ENCODE peak calls at places on chromosomes 2 and 18, in four cellular contexts. One of them, this sample, is unnamed.

GRCh38 chr2:236745420-236746210 is 176.0 kb downstream of the ACKR3 start:
- DNase-seq in GM12878: no peak
- DNase-seq in A549: peak; percentile 71
- DNase-seq in HepG2: peak; percentile 10
- DNase-seq in this sample: no peak

GRCh38 chr2:231525248-231526163 is 4.7 kb downstream of the NMUR1 start:
- DNase-seq in A549: no peak
- DNase-seq in GM12878: no peak
- DNase-seq in HepG2: no peak
- DNase-seq in this sample: no peak

GRCh38 chr18:77178559-77178958 is 46.0 kb upstream of the MBP start:
- DNase-seq in GM12878: no peak
- DNase-seq in HepG2: no peak
- DNase-seq in A549: no peak
- DNase-seq in this sample: no peak

GRCh38 chr18:77223653-77224052 is 26.0 kb upstream of the GALR1 start:
- DNase-seq in HepG2: no peak
- DNase-seq in GM12878: no peak
- DNase-seq in A549: no peak
- DNase-seq in this sample: no peak

GRCh38 chr18:48293954-48294893 is 115.0 kb downstream of the ZBTB7C start:
- DNase-seq in A549: no peak
- DNase-seq in GM12878: no peak
- DNase-seq in HepG2: no peak
- DNase-seq in this sample: peak; percentile 70

GRCh38 chr2:237122214-237122666 is 36.6 kb downstream of the COPS8 start:
- DNase-seq in A549: peak; percentile 35
- DNase-seq in GM12878: no peak
- DNase-seq in HepG2: peak; percentile 54
- DNase-seq in this sample: peak; percentile 68

GRCh38 chr18:46334200-46334553 is 230.0 kb downstream of the HAUS1 start:
- DNase-seq in GM12878: no peak
- DNase-seq in A549: no peak
- DNase-seq in HepG2: no peak
- DNase-seq in this sample: no peak

GRCh38 chr2:129849559-129850160 is 129.8 kb upstream of the RAB6C start:
- DNase-seq in GM12878: peak; percentile 40
- DNase-seq in A549: peak; percentile 29
- DNase-seq in HepG2: peak; percentile 69
- DNase-seq in this sample: peak; percentile 60

GRCh38 chr2:19732255-19732654 is 169.5 kb downstream of the TTC32 start:
- DNase-seq in HepG2: no peak
- DNase-seq in A549: no peak
- DNase-seq in GM12878: no peak
- DNase-seq in this sample: no peak

GRCh38 chr2:138237657-138238384 is 263.7 kb upstream of the SPOPL start:
- DNase-seq in HepG2: no peak
- DNase-seq in A549: no peak
- DNase-seq in GM12878: no peak
- DNase-seq in this sample: no peak

GRCh38 chr18:40882468-40882867 is 1072.6 kb upstream of the PIK3C3 start:
- DNase-seq in A549: no peak
- DNase-seq in HepG2: no peak
- DNase-seq in GM12878: no peak
- DNase-seq in this sample: no peak
- TF ChIP-seq PBX3 in A549: no peak
- TF ChIP-seq PBX3 in HepG2: no peak
- TF ChIP-seq PBX3 in GM12878: no peak
- TF ChIP-seq PBX3 in this sample: no peak

DNA sequence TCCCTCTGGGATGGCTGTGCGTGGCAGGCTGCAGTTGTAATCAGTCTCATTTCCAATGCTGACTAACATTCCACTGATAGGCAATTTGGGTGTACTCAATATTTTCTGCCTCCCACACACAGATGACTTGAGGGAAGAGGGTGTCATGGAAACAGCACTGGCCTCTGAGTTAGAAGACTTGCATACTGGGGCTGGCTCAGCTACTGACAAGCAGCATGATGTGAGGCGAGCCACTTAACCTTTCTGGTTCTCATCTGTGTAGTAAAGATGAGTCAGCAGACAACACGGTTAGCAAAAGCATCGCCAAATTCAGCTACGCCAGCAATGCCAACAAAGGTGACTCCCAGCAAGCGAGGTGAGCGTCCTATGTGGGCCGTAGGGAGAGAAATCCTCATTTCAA is 73.5 kb downstream of the COLEC12 start:
- DNase-seq in GM12878: no peak
- DNase-seq in HepG2: no peak
- DNase-seq in A549: no peak
- DNase-seq in this sample: no peak
- TF ChIP-seq PBX3 in GM12878: no peak
- TF ChIP-seq PBX3 in HepG2: no peak
- TF ChIP-seq PBX3 in A549: no peak
- TF ChIP-seq PBX3 in this sample: peak; percentile 22

GRCh38 chr18:79513381-79514081 is 117.8 kb downstream of the NFATC1 start:
- DNase-seq in A549: no peak
- DNase-seq in HepG2: no peak
- DNase-seq in GM12878: no peak
- DNase-seq in this sample: no peak
- TF ChIP-seq PBX3 in A549: no peak
- TF ChIP-seq PBX3 in HepG2: no peak
- TF ChIP-seq PBX3 in GM12878: no peak
- TF ChIP-seq PBX3 in this sample: no peak

DNA sequence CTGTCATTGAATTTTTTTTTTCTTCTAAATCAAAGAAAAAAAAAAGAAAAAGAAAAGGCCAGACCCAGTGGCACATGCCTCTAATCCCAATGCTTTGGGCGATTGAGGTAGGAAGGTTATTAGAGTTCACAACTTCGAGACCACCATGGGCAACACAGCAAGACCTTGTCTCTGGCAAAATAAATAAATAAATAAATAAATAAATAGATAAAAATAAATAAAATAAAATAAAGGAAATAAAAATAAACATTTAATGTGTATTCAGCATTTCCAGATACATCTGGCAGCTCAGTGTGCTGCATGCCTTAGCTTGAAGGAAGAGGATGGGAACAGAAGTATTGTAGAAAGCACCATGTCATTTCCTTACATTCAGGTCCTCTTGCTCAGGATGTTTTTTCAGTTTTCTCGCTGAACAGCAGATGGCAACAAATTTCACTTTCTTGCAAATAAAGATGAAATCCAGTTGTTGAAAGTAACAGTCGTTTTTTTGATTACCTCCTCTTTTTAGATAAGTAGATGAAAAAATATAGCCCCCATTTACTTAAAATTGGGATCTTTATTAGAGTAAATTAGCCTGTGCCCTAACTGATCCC is 25.7 kb upstream of the FAM178B start:
- DNase-seq in HepG2: peak; percentile 60
- DNase-seq in GM12878: peak; percentile 16
- DNase-seq in A549: peak; percentile 5
- DNase-seq in this sample: peak; percentile 41
- TF ChIP-seq PBX3 in HepG2: no peak
- TF ChIP-seq PBX3 in GM12878: no peak
- TF ChIP-seq PBX3 in A549: no peak
- TF ChIP-seq PBX3 in this sample: no peak

GRCh38 chr18:60538891-60539290 is 166.3 kb upstream of the MC4R start:
- DNase-seq in GM12878: no peak
- DNase-seq in HepG2: no peak
- DNase-seq in A549: no peak
- DNase-seq in this sample: no peak

GRCh38 chr18:60541661-60542060 is 169.1 kb upstream of the MC4R start:
- DNase-seq in GM12878: no peak
- DNase-seq in HepG2: no peak
- DNase-seq in A549: no peak
- DNase-seq in this sample: no peak

GRCh38 chr18:60549338-60549960 is 176.9 kb upstream of the MC4R start:
- DNase-seq in A549: peak; percentile 1
- DNase-seq in HepG2: peak; percentile 44
- DNase-seq in GM12878: no peak
- DNase-seq in this sample: peak; percentile 43

DNA sequence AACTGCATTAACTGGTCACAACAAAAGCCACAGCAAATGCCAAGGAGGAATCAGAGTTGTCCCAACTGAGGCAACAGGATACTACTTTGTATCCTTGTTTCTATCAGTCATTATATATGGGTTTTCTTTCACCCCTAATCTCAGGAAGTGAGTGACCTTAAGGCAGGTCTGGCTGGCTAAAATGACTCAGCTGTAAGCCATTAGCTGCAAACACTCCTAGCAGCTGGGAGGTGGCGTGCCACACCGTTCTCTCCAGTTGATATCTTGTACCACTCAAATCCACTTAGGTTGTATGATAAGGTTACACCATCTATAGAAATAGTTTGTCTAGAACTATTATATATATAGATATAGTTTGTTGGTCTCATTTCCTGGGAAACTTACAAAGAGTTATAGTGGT is 171.1 kb upstream of the MC4R start:
- DNase-seq in GM12878: no peak
- DNase-seq in HepG2: no peak
- DNase-seq in A549: no peak
- DNase-seq in this sample: no peak
- TF ChIP-seq PBX3 in GM12878: no peak
- TF ChIP-seq PBX3 in HepG2: no peak
- TF ChIP-seq PBX3 in A549: no peak
- TF ChIP-seq PBX3 in this sample: no peak

DNA sequence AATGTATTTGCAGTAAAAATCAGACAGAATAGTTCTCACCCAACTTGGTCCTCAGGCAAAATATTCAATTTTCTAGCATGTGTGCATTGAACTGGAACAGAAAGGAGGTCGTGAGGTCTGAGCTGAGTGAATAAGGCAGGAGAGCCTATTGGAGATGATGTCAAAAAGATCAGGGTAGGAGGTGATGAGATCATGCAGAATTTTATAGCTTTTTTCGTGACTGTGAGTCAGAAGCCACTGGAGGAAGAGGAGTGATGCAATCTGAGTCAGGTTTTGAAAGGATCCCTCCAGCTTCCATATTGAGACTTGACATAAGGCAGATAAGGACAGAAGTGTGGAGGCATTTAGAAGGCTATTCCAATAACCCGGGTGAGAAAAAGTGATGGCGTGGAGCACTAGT is 299.5 kb upstream of the SOX11 start:
- DNase-seq in HepG2: no peak
- DNase-seq in GM12878: no peak
- DNase-seq in A549: no peak
- DNase-seq in this sample: no peak
- TF ChIP-seq PBX3 in HepG2: no peak
- TF ChIP-seq PBX3 in GM12878: no peak
- TF ChIP-seq PBX3 in A549: no peak
- TF ChIP-seq PBX3 in this sample: no peak

GRCh38 chr18:71012789-71013188 is 723.9 kb downstream of the SOCS6 start:
- DNase-seq in A549: no peak
- DNase-seq in HepG2: no peak
- DNase-seq in GM12878: no peak
- DNase-seq in this sample: no peak

GRCh38 chr18:71008257-71008656 is 719.4 kb downstream of the SOCS6 start:
- DNase-seq in A549: no peak
- DNase-seq in HepG2: no peak
- DNase-seq in GM12878: no peak
- DNase-seq in this sample: no peak

GRCh38 chr18:71011389-71011788 is 722.5 kb downstream of the SOCS6 start:
- DNase-seq in A549: no peak
- DNase-seq in GM12878: peak; percentile 33
- DNase-seq in HepG2: no peak
- DNase-seq in this sample: no peak
- TF ChIP-seq PBX3 in A549: no peak
- TF ChIP-seq PBX3 in GM12878: no peak
- TF ChIP-seq PBX3 in HepG2: no peak
- TF ChIP-seq PBX3 in this sample: no peak

This sample was measured in SK-N-SH.